ENCODE peak calls at places on chromosome 17, in six cellular contexts. K is substantia nigra, N is cardiac muscle cell, U is HS-5, R is cardiac fibroblast, Z is ACHN. Y is an unnamed sample.

GRCh38 chr17:67441052-67441738 is 64.1 kb downstream of the PITPNC1 start:
- DNase-seq in K (no peak), N (no peak), U (peak), R (peak), Z (peak), Y (no peak)

GRCh38 chr17:32806646-32807045 is 70.3 kb downstream of the MYO1D start:
- DNase-seq in K (no peak), N (no peak), U (no peak), R (no peak), Z (no peak), Y (no peak)

GRCh38 chr17:1629647-1630310 is 1.1 kb upstream of the SLC43A2 start:
- DNase-seq in K (peak), N (peak), U (no peak), R (peak), Z (peak), Y (no peak)

GRCh38 chr17:48751172-48751571 is 22.6 kb upstream of the HOXB13 start:
- DNase-seq in K (no peak), N (no peak), U (no peak), R (no peak), Z (no peak), Y (no peak)

GRCh38 chr17:56499799-56500388 is 93.6 kb upstream of the NOG start:
- DNase-seq in K (no peak), N (peak), U (no peak), R (peak), Z (peak), Y (peak)

GRCh38 chr17:17904171-17905035 is 67.6 kb upstream of the SREBF1 start:
- DNase-seq in K (no peak), N (no peak), U (no peak), R (no peak), Z (no peak), Y (no peak)

GRCh38 chr17:51419476-51419875 is 159.1 kb downstream of the UTP18 start:
- DNase-seq in K (no peak), N (no peak), U (no peak), R (no peak), Z (no peak), Y (no peak)

GRCh38 chr17:62572488-62573469 is 54.7 kb upstream of the MRC2 start:
- DNase-seq in K (no peak), N (no peak), U (no peak), R (peak), Z (no peak), Y (no peak)

GRCh38 chr17:72603346-72604242 is 482.8 kb downstream of the SOX9 start:
- DNase-seq in K (no peak), N (no peak), U (no peak), R (peak), Z (peak), Y (no peak)

GRCh38 chr17:2482218-2482617 is 29.5 kb downstream of the METTL16 start:
- DNase-seq in K (no peak), N (no peak), U (no peak), R (no peak), Z (no peak), Y (no peak)

GRCh38 chr17:82384051-82384729 is 12.6 kb downstream of the UTS2R start:
- DNase-seq in K (no peak), N (no peak), U (no peak), R (no peak), Z (no peak), Y (no peak)

GRCh38 chr17:50889528-50890118 is 23.5 kb upstream of the TOB1 start:
- DNase-seq in K (no peak), N (no peak), U (no peak), R (no peak), Z (no peak), Y (no peak)

GRCh38 chr17:34206569-34206968 is 48.5 kb upstream of the CCL2 start:
- DNase-seq in K (no peak), N (no peak), U (no peak), R (no peak), Z (no peak), Y (no peak)

GRCh38 chr17:8162997-8163977 is 539 bp upstream of the VAMP2 start:
- DNase-seq in K (peak), N (peak), U (no peak), R (no peak), Z (peak), Y (no peak)

GRCh38 chr17:4583796-4584124 is 569 bp upstream of the SMTNL2 start:
- DNase-seq in K (no peak), N (peak), U (no peak), R (no peak), Z (peak), Y (no peak)

GRCh38 chr17:44987194-44987882 is 19.2 kb upstream of the C1QL1 start:
- DNase-seq in K (no peak), N (peak), U (no peak), R (no peak), Z (no peak), Y (no peak)

GRCh38 chr17:48997827-48998556 is 807 bp downstream of the IGF2BP1 start:
- DNase-seq in K (no peak), N (no peak), U (no peak), R (no peak), Z (no peak), Y (no peak)

GRCh38 chr17:20919990-20920812 is 122.6 kb downstream of the USP22 start:
- DNase-seq in K (no peak), N (no peak), U (no peak), R (no peak), Z (no peak), Y (no peak)